ENCODE peak calls at places on chromosomes 12 and 14, in seven cellular contexts. J, C, B, E, M, X and W are unnamed samples.

GRCh38 chr12:92927436-92928116 is 1.5 kb downstream of the EEA1 start:
- DNase-seq in X (peak; percentile 45), J (peak; percentile 14), M (no peak), C (peak; percentile 88), B (no peak), E (peak; percentile 53), W (no peak)

GRCh38 chr12:77299910-77300772 is 234.8 kb upstream of the E2F7 start:
- DNase-seq in J (no peak), X (no peak), E (no peak), M (no peak), C (peak; percentile 85), B (no peak), W (no peak)

GRCh38 chr14:81384900-81385299 is 15.2 kb downstream of the STON2 start:
- DNase-seq in C (peak; percentile 20), X (peak; percentile 7), M (no peak), B (no peak), E (no peak), J (peak; percentile 18), W (no peak)

GRCh38 chr12:26614217-26614616 is 218.8 kb downstream of the ITPR2 start:
- DNase-seq in M (no peak), X (peak; percentile 53), C (peak; percentile 52), B (peak; percentile 55), J (peak; percentile 60), E (no peak), W (no peak)

GRCh38 chr14:61562321-61563161 is 132.8 kb upstream of the HIF1A start:
- DNase-seq in C (peak; percentile 100), B (no peak), J (no peak), E (no peak), X (no peak), M (no peak), W (peak; percentile 39)

GRCh38 chr12:15322164-15323054 is at the start of gene PTPRO:
- DNase-seq in M (no peak), J (no peak), E (no peak), C (peak; percentile 15), B (peak; percentile 84), X (peak; percentile 83), W (no peak)

GRCh38 chr12:100656806-100657205 is 83.3 kb downstream of the GAS2L3 start:
- DNase-seq in B (no peak), E (no peak), X (peak; percentile 67), M (no peak), J (no peak), C (no peak), W (no peak)

GRCh38 chr14:101960225-101960624 is 4.1 kb upstream of the DYNC1H1 start:
- DNase-seq in M (no peak), X (peak; percentile 51), C (peak; percentile 55), E (peak; percentile 14), B (peak; percentile 59), J (peak; percentile 70), W (no peak)

GRCh38 chr14:52596861-52597260 is 44.2 kb downstream of the GPR137C start:
- DNase-seq in M (no peak), B (no peak), X (no peak), J (no peak), C (no peak), E (no peak), W (no peak)

GRCh38 chr12:81167694-81168093 is 89.8 kb downstream of the ACSS3 start:
- DNase-seq in J (no peak), X (no peak), B (no peak), C (peak; percentile 12), M (no peak), E (no peak), W (no peak)

GRCh38 chr12:62720661-62721330 is 214.2 kb downstream of the PPM1H start:
- DNase-seq in M (no peak), X (no peak), B (no peak), J (no peak), E (no peak), C (peak; percentile 67), W (no peak)

GRCh38 chr14:58805605-58806358 is 168.0 kb downstream of the DACT1 start:
- DNase-seq in E (no peak), X (no peak), M (no peak), C (no peak), J (no peak), B (no peak), W (no peak)

GRCh38 chr12:109277899-109278762 is 31.0 kb downstream of the FOXN4 start:
- DNase-seq in C (peak; percentile 40), M (no peak), E (no peak), X (peak; percentile 27), B (no peak), J (no peak), W (no peak)

GRCh38 chr14:26855051-26855753 is 257.4 kb upstream of the NOVA1 start:
- DNase-seq in C (peak; percentile 66), E (no peak), X (no peak), B (no peak), M (no peak), J (no peak), W (no peak)

GRCh38 chr12:33795536-33795935 is 226.8 kb upstream of the ALG10 start:
- DNase-seq in J (no peak), M (no peak), E (peak; percentile 31), B (no peak), X (no peak), C (no peak), W (no peak)

GRCh38 chr14:28406181-28406580 is 360.4 kb upstream of the FOXG1 start:
- DNase-seq in E (no peak), M (no peak), C (no peak), B (no peak), X (no peak), J (no peak), W (no peak)

GRCh38 chr14:103679351-103679750 is 35.9 kb downstream of the XRCC3 start:
- DNase-seq in J (peak; percentile 58), B (peak; percentile 50), M (peak; percentile 34), C (peak; percentile 50), X (peak; percentile 51), E (no peak), W (no peak)

GRCh38 chr14:36582011-36582873 is at the start of gene NKX2-8:
- DNase-seq in E (no peak), J (no peak), B (peak; percentile 67), M (no peak), X (peak; percentile 60), C (no peak), W (no peak)

GRCh38 chr14:35883677-35884293 is 57.6 kb downstream of the BRMS1L start:
- DNase-seq in X (peak; percentile 59), C (peak; percentile 61), E (peak; percentile 8), M (no peak), J (peak; percentile 66), B (no peak), W (no peak)

GRCh38 chr12:92079054-92079385 is 66.6 kb downstream of the BTG1 start:
- DNase-seq in E (no peak), M (no peak), J (no peak), B (no peak), C (peak; percentile 65), X (no peak), W (no peak)

GRCh38 chr14:90453401-90453951 is 56.6 kb downstream of the CALM1 start:
- DNase-seq in E (no peak), J (no peak), X (no peak), B (no peak), C (peak; percentile 10), M (no peak), W (no peak)

GRCh38 chr12:88432536-88433462 is 147.5 kb downstream of the KITLG start:
- DNase-seq in C (peak; percentile 63), J (no peak), B (no peak), M (no peak), X (no peak), E (no peak), W (no peak)

GRCh38 chr12:67911789-67912188 is 77.5 kb upstream of the IFNG-AS1 start:
- DNase-seq in C (no peak), M (no peak), E (no peak), B (no peak), X (no peak), J (no peak), W (no peak)

GRCh38 chr14:49621114-49621881 is 699 bp downstream of the MGAT2 start:
- DNase-seq in M (no peak), B (peak; percentile 64), C (peak; percentile 76), J (peak; percentile 84), X (peak; percentile 79), E (peak; percentile 41), W (no peak)

GRCh38 chr12:4870423-4870822 is 39.3 kb upstream of the KCNA1 start:
- DNase-seq in C (no peak), X (no peak), B (no peak), E (no peak), J (no peak), M (no peak), W (no peak)

GRCh38 chr14:106489112-106489881 is 962.9 kb downstream of the TMEM121 start:
- DNase-seq in C (no peak), E (no peak), M (no peak), B (no peak), X (no peak), J (no peak), W (no peak)

DNA sequence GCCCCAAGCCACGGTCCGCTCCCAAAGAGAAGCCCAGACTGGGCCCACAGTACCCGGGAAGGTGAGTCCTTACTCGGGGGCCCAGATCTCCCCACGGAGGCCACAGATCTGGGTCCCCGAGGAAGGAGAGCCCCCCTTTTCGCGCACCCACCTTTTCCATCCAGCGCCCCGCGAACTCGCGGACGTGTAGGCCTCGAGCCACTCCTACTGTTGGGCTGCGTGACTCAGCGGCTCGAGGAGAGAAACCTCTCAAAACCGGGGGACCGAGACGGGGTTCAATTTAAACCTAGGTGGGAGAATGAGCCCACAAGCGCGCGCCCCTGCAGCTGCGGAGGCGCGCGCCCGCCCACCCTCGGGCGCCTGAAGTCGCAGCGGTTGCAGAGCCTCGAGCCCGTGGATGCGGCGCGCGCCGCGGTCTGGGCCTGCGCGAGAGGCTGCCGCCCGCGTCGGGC is 6.3 kb downstream of the SIX6 start:
- DNase-seq in B (no peak), J (no peak), X (no peak), C (no peak), M (no peak), E (no peak), W (no peak)
- H3K4me1 ChIP-seq in B (peaks cover 4% of the 10 kb centered on the region), J (no peaks in the 10 kb centered on the region), X (peaks cover 46% of the 10 kb centered on the region), C (no peaks in the 10 kb centered on the region), M (no peaks in the 10 kb centered on the region), E (no peaks in the 10 kb centered on the region), W (no peaks in the 10 kb centered on the region)

DNA sequence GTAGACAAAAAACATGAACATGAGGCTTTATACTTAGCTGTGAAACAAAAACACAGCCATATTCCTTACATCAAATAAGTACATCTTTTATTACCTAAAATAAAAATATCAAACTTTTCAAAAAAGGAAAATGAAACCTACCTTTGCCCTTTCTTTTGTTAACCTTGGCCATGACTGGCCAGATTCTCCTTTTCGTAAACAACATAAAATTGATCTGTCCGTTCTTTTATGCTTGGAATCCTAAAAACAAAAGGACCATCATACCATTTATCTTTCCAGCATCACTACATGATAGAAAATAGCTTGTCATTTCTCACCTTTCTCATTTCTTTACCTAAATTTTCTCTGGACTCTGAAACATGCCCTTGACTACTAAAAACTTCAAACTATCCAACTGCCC is 16.5 kb downstream of the PTGES3 start:
- DNase-seq in X (no peak), M (no peak), C (no peak), E (no peak), J (no peak), B (no peak), W (no peak)
- H3K4me1 ChIP-seq in X (no peaks in the 10 kb centered on the region), M (no peaks in the 10 kb centered on the region), C (no peaks in the 10 kb centered on the region), E (no peaks in the 10 kb centered on the region), J (peaks cover 8% of the 10 kb centered on the region), B (no peaks in the 10 kb centered on the region), W (peaks cover 25% of the 10 kb centered on the region)

GRCh38 chr14:93006484-93007128 is 83.7 kb downstream of the CHGA start:
- DNase-seq in B (no peak), E (no peak), M (no peak), J (no peak), X (no peak), C (no peak), W (no peak)
- H3K4me1 ChIP-seq in B (no peaks in the 10 kb centered on the region), E (no peaks in the 10 kb centered on the region), M (peaks cover 8% of the 10 kb centered on the region), J (no peaks in the 10 kb centered on the region), X (no peaks in the 10 kb centered on the region), C (peaks cover 35% of the 10 kb centered on the region), W (no peaks in the 10 kb centered on the region)

GRCh38 chr14:24141030-24141880 is at the start of gene EMC9:
- DNase-seq in B (peak; percentile 100), E (peak; percentile 97), M (peak; percentile 97), C (peak; percentile 100), X (peak; percentile 100), J (peak; percentile 100), W (peak; percentile 99)
- H3K4me1 ChIP-seq in B (no peaks in the 10 kb centered on the region), E (peaks cover 15% of the 10 kb centered on the region), M (peaks cover 40% of the 10 kb centered on the region), C (peaks cover 43% of the 10 kb centered on the region), X (peaks cover 17% of the 10 kb centered on the region), J (peaks cover 22% of the 10 kb centered on the region), W (peaks cover 56% of the 10 kb centered on the region)